ENCODE peak calls at places on chromosomes 5 and 9, in seven cellular contexts. V, N, C, P, E, W and Z are unnamed samples.
A peak's percentile ranks its signal among the peaks of the same experiment; 100 is the strongest.

GRCh38 chr5:130514984-130515690 is 610.9 kb downstream of the CHSY3 start:
- DNase-seq in W (peak; percentile 60), V (no peak), N (no peak), P (peak; percentile 74), E (no peak), C (no peak), Z (no peak)

GRCh38 chr5:82931110-82931509 is 146.1 kb downstream of the TMEM167A start:
- DNase-seq in P (no peak), E (no peak), C (no peak), N (no peak), V (no peak), W (peak; percentile 16), Z (no peak)

GRCh38 chr5:39801306-39801705 is 376.5 kb upstream of the DAB2 start:
- DNase-seq in W (no peak), E (no peak), N (no peak), V (no peak), P (no peak), C (no peak), Z (no peak)

GRCh38 chr5:68319316-68320093 is 103.9 kb downstream of the PIK3R1 start:
- DNase-seq in W (peak; percentile 74), V (no peak), E (no peak), N (no peak), P (no peak), C (no peak), Z (no peak)

GRCh38 chr9:117555964-117556629 is 141.2 kb upstream of the ASTN2 start:
- DNase-seq in P (no peak), V (peak; percentile 83), C (no peak), N (peak; percentile 60), W (peak; percentile 62), E (peak; percentile 33), Z (peak; percentile 16)

GRCh38 chr9:131848570-131849160 is 108.8 kb upstream of the RAPGEF1 start:
- DNase-seq in N (no peak), W (no peak), C (no peak), E (no peak), V (no peak), P (no peak), Z (no peak)

GRCh38 chr9:134372621-134373267 is 46.5 kb downstream of the RXRA start:
- DNase-seq in V (no peak), C (peak; percentile 86), P (no peak), N (peak; percentile 96), W (no peak), E (peak; percentile 60), Z (no peak)

GRCh38 chr5:11046160-11046559 is 285.1 kb upstream of the DAP start:
- DNase-seq in N (peak; percentile 24), P (no peak), W (peak; percentile 14), E (no peak), V (no peak), C (no peak), Z (no peak)

GRCh38 chr5:88683506-88684135 is 199.4 kb downstream of the MEF2C start:
- DNase-seq in W (peak; percentile 48), P (no peak), N (peak; percentile 55), V (no peak), E (no peak), C (no peak), Z (no peak)

GRCh38 chr5:179530069-179530998 is 20.0 kb upstream of the RUFY1 start:
- DNase-seq in E (peak; percentile 53), W (peak; percentile 29), V (peak; percentile 26), C (peak; percentile 87), N (peak; percentile 34), P (no peak), Z (peak; percentile 94)

GRCh38 chr9:95004452-95005275 is 278.2 kb downstream of the AOPEP start:
- DNase-seq in E (peak; percentile 73), N (peak; percentile 31), P (no peak), C (peak; percentile 83), V (peak; percentile 73), W (peak; percentile 74), Z (no peak)

GRCh38 chr9:114607671-114608524 is 3.2 kb upstream of the TMEM268 start:
- DNase-seq in C (no peak), N (no peak), W (no peak), P (no peak), E (no peak), V (no peak), Z (no peak)

GRCh38 chr9:68482548-68482947 is 58.1 kb downstream of the TMEM252 start:
- DNase-seq in N (no peak), W (no peak), P (no peak), E (no peak), C (no peak), V (no peak), Z (no peak)

GRCh38 chr9:134403682-134404301 is 77.5 kb downstream of the RXRA start:
- DNase-seq in E (peak; percentile 81), C (peak; percentile 90), W (no peak), P (no peak), N (peak; percentile 97), V (peak; percentile 41), Z (peak; percentile 73)

GRCh38 chr9:127505396-127506116 is 54.2 kb downstream of the LRSAM1 start:
- DNase-seq in C (peak; percentile 61), E (peak; percentile 78), P (no peak), N (peak; percentile 55), W (peak; percentile 60), V (no peak), Z (no peak)

GRCh38 chr5:179763215-179763945 is 30.4 kb upstream of the LTC4S start:
- DNase-seq in E (peak; percentile 76), W (peak; percentile 80), P (peak; percentile 38), N (peak; percentile 77), C (no peak), V (peak; percentile 70), Z (peak; percentile 68)

GRCh38 chr9:77879344-77880089 is 152.1 kb downstream of the GNAQ start:
- DNase-seq in P (peak; percentile 31), E (no peak), W (peak; percentile 35), N (no peak), V (no peak), C (no peak), Z (no peak)

DNA sequence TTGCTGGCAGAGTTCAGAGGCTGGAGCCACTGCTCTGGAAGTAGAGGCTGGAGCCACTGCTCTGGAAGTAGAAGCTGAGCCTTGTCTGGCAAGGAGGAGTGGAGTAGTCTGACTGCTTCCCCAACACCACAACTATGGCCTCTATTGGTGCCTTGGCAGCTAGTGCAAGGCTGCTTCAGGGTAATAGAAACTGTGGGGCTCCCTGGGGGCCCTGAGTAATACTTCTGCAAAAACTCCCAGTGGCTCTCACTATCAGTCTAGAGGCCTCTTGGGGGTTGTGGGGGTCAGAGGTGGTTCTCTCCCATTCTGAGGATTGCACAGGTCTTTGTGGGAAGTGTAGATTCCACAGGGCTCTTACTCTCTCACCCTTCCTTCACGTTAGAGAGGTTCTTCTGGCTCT is 629.0 kb upstream of the PTPRD start:
- DNase-seq in W (no peak), V (no peak), N (peak; percentile 58), C (no peak), P (no peak), E (no peak), Z (no peak)
- TF ChIP-seq CTCF in W (no peak), V (no peak), N (no peak), C (no peak), P (no peak), E (no peak), Z (no peak)

GRCh38 chr5:140710899-140711552 is 10.8 kb downstream of the ZMAT2 start:
- DNase-seq in E (peak; percentile 92), C (peak; percentile 90), N (peak; percentile 97), P (peak; percentile 98), W (peak; percentile 98), V (peak; percentile 92), Z (peak; percentile 95)
- TF ChIP-seq POLR2A in E (peak; percentile 81), C (no peak), N (peak; percentile 22), P (no peak), W (peak; percentile 46), V (peak; percentile 72), Z (no peak)

DNA sequence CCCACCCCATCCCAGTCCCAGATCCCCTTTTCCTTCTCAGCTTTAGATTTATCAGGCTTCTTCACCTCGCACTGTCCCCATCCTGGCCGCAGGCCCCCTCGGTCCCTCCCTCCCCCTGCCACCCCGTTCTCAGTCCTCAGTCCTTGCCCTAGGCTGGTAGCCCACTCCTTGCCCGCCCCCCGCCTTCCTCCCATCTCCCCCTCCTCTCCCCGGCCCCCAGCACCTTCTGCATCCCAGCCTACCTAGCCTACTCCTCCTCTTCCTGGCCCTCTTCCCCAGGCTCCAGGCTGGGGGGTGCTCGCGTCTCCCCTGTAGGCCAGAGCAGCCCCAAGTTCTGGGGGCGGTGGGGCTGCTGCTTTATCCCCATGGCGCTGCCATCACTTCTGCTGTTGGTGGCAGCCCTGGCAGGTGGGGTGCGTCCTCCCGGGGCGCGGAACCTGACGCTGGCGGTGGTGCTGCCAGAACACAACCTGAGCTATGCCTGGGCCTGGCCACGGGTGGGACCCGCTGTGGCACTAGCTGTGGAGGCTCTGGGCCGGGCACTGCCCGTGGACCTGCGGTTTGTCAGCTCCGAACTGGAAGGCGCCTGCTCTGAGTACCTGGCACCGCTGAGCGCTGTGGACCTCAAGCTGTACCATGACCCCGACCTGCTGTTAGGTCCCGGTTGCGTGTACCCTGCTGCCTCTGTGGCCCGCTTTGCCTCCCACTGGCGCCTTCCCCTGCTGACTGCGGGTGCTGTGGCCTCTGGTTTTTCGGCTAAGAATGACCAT is 838 bp downstream of the NPR2 start:
- DNase-seq in V (no peak), E (no peak), N (no peak), C (peak; percentile 64), P (no peak), W (no peak), Z (no peak)
- H3K4me3 ChIP-seq in V (no peak overlapping the region), E (no peak overlapping the region), N (no peak overlapping the region), C (peak overlapping the region; percentile 65), P (no peak overlapping the region), W (no peak overlapping the region), Z (no peak overlapping the region)

GRCh38 chr5:73448451-73449136 is at the start of gene FOXD1:
- DNase-seq in W (peak; percentile 95), N (peak; percentile 63), C (peak; percentile 75), V (no peak), E (peak; percentile 69), P (peak; percentile 92), Z (peak; percentile 58)

GRCh38 chr5:73447234-73448071 is 1.1 kb downstream of the FOXD1 start:
- DNase-seq in W (peak; percentile 70), N (peak; percentile 72), C (peak; percentile 68), E (no peak), P (no peak), V (no peak), Z (no peak)

GRCh38 chr5:73446631-73447233 is 1.8 kb downstream of the FOXD1 start:
- DNase-seq in E (no peak), C (no peak), N (no peak), W (peak; percentile 35), V (no peak), P (no peak), Z (no peak)

GRCh38 chr5:73450041-73450598 is 1.5 kb upstream of the FOXD1 start:
- DNase-seq in C (no peak), W (no peak), V (no peak), N (no peak), E (no peak), P (no peak), Z (no peak)

DNA sequence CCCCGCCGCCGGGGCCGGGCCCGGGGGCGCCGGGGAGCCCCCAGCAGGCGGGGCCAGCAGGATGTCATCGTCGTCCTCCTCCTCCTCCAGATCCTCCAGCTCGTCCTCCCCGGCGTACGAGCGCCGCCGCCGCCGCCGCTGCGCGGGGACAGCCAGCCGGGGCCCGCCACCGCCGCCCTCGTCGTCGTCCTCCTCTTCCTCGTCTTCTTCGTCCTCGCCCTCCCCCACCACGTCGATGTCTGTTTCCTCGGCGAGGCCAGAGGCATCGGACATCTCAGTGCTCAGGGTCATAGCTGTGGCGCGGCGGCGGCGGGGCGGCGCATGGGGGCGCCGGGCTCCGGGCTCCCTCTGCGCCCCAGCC is 525 bp downstream of the FOXD1 start:
- DNase-seq in P (no peak), C (peak; percentile 61), V (no peak), W (peak; percentile 46), E (no peak), N (no peak), Z (no peak)
- TF ChIP-seq CTCF in P (no peak), C (no peak), V (no peak), W (peak; percentile 39), E (no peak), N (no peak), Z (no peak)